ENCODE peak calls at places on chromosomes 1 and 21, in nine cellular contexts. E is left ventricle myocardium inferior, Y is omental fat pad, L is fibroblast of lung, V is bronchial epithelial cell, U is fibroblast of pulmonary artery, K is lower lobe of right lung, F is heart right ventricle, I is H9. N is an unnamed sample.

GRCh38 chr1:151510957-151511635 is at the start of gene CGN:
- DNase-seq in E (peak), V (peak), I (peak), Y (peak), L (peak), K (peak), U (peak), F (peak), N (peak)

GRCh38 chr1:153649867-153650235 is 8.7 kb upstream of the SNAPIN start:
- DNase-seq in F (peak), K (no peak), U (no peak), I (no peak), V (no peak), E (peak), L (no peak), Y (no peak), N (no peak)

GRCh38 chr1:182095946-182096345 is 34.4 kb upstream of the ZNF648 start:
- DNase-seq in I (no peak), F (no peak), Y (no peak), U (no peak), V (peak), L (no peak), K (no peak), E (no peak), N (no peak)

GRCh38 chr1:244067893-244068292 is 16.8 kb downstream of the ZBTB18 start:
- DNase-seq in F (no peak), U (no peak), K (no peak), V (no peak), I (no peak), Y (no peak), E (no peak), L (peak), N (no peak)

GRCh38 chr21:41250519-41250918 is 66.1 kb upstream of the FAM3B start:
- DNase-seq in K (no peak), Y (no peak), L (peak), F (no peak), V (peak), U (peak), I (no peak), E (no peak), N (no peak)

GRCh38 chr1:216847385-216848036 is 124.3 kb upstream of the ESRRG start:
- DNase-seq in U (peak), V (peak), E (no peak), L (peak), I (no peak), K (no peak), Y (no peak), F (no peak), N (no peak)

GRCh38 chr1:233081686-233082085 is 131.3 kb downstream of the NTPCR start:
- DNase-seq in F (no peak), V (peak), Y (no peak), U (peak), L (peak), K (no peak), E (no peak), I (no peak), N (no peak)

GRCh38 chr1:226457307-226457712 is 49.4 kb upstream of the PARP1 start:
- DNase-seq in E (no peak), U (peak), F (no peak), Y (no peak), V (no peak), L (no peak), K (no peak), I (peak), N (no peak)

GRCh38 chr1:91533625-91534024 is 33.0 kb downstream of the CDC7 start:
- DNase-seq in V (no peak), U (no peak), Y (no peak), F (no peak), E (no peak), K (no peak), L (no peak), I (no peak), N (no peak)

GRCh38 chr1:203177471-203178039 is 1.9 kb upstream of the MYBPH start:
- DNase-seq in U (no peak), L (peak), E (no peak), K (no peak), I (no peak), F (no peak), V (peak), Y (no peak), N (no peak)

GRCh38 chr1:99680258-99680657 is 34.3 kb downstream of the PALMD start:
- DNase-seq in L (peak), F (no peak), U (peak), E (no peak), I (no peak), K (no peak), V (peak), Y (no peak), N (no peak)

GRCh38 chr1:84851839-84852238 is 41.2 kb downstream of the LPAR3 start:
- DNase-seq in U (peak), K (no peak), Y (no peak), V (peak), E (no peak), I (no peak), L (peak), F (no peak), N (no peak)

GRCh38 chr21:39082656-39083376 is 100.4 kb downstream of the PSMG1 start:
- DNase-seq in Y (no peak), E (no peak), F (no peak), K (no peak), I (peak), V (peak), L (no peak), U (no peak), N (no peak)

GRCh38 chr1:27402349-27402754 is 9.9 kb downstream of the GPR3 start:
- DNase-seq in U (peak), Y (no peak), F (peak), E (peak), I (peak), L (peak), V (peak), K (peak), N (peak)

GRCh38 chr1:170580636-170581035 is 48.7 kb downstream of the GORAB start:
- DNase-seq in I (no peak), Y (no peak), F (no peak), K (no peak), L (no peak), V (no peak), E (no peak), U (no peak), N (no peak)

GRCh38 chr1:95012389-95012788 is 60.4 kb downstream of the ALG14 start:
- DNase-seq in V (no peak), L (peak), I (no peak), U (peak), E (no peak), Y (no peak), K (no peak), F (no peak), N (no peak)

GRCh38 chr1:24027838-24028468 is 47.8 kb upstream of the SRSF10 start:
- DNase-seq in Y (no peak), L (peak), U (peak), K (no peak), V (peak), E (no peak), I (no peak), F (no peak), N (peak)

GRCh38 chr1:1082239-1083180 is 8.4 kb upstream of the RNF223 start:
- DNase-seq in U (no peak), Y (peak), I (no peak), E (peak), F (peak), V (no peak), K (peak), L (no peak), N (no peak)

GRCh38 chr1:67947114-67947513 is 103.3 kb downstream of the DIRAS3 start:
- DNase-seq in V (no peak), F (peak), K (no peak), Y (no peak), E (peak), U (no peak), I (no peak), L (no peak), N (no peak)

GRCh38 chr1:1157914-1158710 is 15.6 kb upstream of the TTLL10 start:
- DNase-seq in Y (no peak), L (peak), E (peak), I (peak), K (peak), F (peak), V (no peak), U (peak), N (peak)

GRCh38 chr21:31156169-31156568 is 117.9 kb upstream of the KRTAP19-8 start:
- DNase-seq in V (no peak), F (no peak), U (no peak), Y (no peak), E (no peak), L (no peak), K (no peak), I (no peak), N (no peak)

GRCh38 chr1:47333578-47333921 is at the start of gene CMPK1:
- DNase-seq in F (peak), K (peak), E (peak), U (peak), L (peak), V (peak), I (peak), Y (peak), N (peak)
- TF ChIP-seq CTCF in F (no peak), K (no peak), E (peak), U (peak), L (peak), V (peak), I (no peak), Y (no peak), N (no peak)

GRCh38 chr1:158496379-158496778 is 24.4 kb downstream of the OR10R2 start:
- DNase-seq in L (no peak), U (peak), F (no peak), Y (no peak), V (peak), E (no peak), I (no peak), K (no peak), N (peak)
- TF ChIP-seq CTCF in L (no peak), U (peak), F (no peak), Y (no peak), V (no peak), E (peak), I (peak), K (peak), N (peak)

DNA sequence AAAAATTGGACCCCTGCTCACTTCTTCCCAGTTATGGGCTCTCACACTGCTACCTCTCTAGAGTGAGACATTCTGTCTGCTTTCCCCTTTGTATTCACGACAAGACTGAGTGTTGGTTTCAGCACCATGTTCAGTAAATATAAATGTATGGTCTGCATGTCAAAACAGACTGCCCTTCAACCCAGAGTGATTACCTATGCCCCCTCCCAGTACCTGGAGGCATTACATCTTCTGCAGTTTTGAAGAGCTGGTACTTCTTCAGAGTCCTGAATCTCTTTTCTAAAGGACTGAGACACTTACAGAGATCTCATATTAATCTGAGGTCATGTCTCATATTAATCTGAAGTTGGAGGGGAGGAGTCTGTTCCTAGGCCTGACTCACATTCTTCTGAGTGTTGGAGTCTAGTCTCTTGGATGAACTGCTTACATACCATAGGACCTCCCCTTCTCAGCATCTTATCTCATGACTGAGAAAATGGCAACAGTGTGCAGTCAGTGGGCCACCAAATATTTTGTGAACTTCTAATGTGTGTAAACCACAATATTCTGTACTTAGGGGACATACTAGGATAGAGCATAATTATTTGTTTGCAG is 80.3 kb downstream of the RGL1 start:
- DNase-seq in L (peak), Y (no peak), F (no peak), I (no peak), U (no peak), V (peak), E (no peak), K (no peak), N (no peak)
- TF ChIP-seq CTCF in L (no peak), Y (no peak), F (no peak), I (peak), U (no peak), V (no peak), E (no peak), K (no peak), N (no peak)

GRCh38 chr1:63643926-63644325 is 50.7 kb downstream of the PGM1 start:
- DNase-seq in K (no peak), E (peak), U (no peak), I (no peak), L (no peak), F (peak), V (no peak), Y (no peak), N (no peak)

GRCh38 chr1:63641615-63642014 is 48.4 kb downstream of the PGM1 start:
- DNase-seq in Y (no peak), I (no peak), F (no peak), U (no peak), E (no peak), V (no peak), K (no peak), L (no peak), N (no peak)

GRCh38 chr1:63642901-63643300 is 49.7 kb downstream of the PGM1 start:
- DNase-seq in F (no peak), L (no peak), I (no peak), U (no peak), Y (no peak), E (no peak), K (no peak), V (no peak), N (no peak)

GRCh38 chr1:63645301-63645700 is 52.1 kb downstream of the PGM1 start:
- DNase-seq in E (no peak), L (peak), V (no peak), U (no peak), Y (no peak), K (no peak), I (no peak), F (no peak), N (no peak)

DNA sequence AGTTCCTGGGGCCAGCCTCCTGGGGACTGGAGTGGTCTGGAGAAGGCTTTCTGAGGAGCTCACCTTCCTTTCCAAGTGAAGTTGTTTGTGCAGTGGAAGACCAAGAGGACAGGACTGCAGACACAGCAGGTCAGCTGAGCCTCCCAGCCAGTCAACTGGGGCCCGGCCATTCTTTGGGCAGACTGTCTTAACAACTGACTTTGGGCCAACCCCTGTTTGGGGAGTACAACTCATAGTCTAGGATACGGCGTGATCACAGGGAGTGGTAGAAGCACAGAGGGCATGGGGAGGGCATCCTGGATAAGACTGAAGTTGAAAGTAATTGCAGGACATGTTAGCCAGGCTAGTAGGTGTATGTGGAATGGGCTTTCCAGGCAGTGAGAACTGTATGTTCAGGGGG is 50.3 kb downstream of the PGM1 start:
- DNase-seq in I (no peak), V (no peak), U (no peak), K (no peak), E (peak), Y (no peak), F (no peak), L (no peak), N (no peak)
- TF ChIP-seq CTCF in I (no peak), V (no peak), U (no peak), K (no peak), E (no peak), Y (no peak), F (no peak), L (no peak), N (no peak)

GRCh38 chr1:41917835-41918449 is 780 bp downstream of the HIVEP3 start:
- DNase-seq in F (no peak), I (peak), U (peak), L (peak), K (peak), Y (no peak), V (no peak), E (peak), N (peak)

GRCh38 chr1:41919131-41919530 is 409 bp upstream of the HIVEP3 start:
- DNase-seq in U (no peak), V (no peak), K (no peak), I (no peak), F (no peak), Y (no peak), L (no peak), E (no peak), N (no peak)

GRCh38 chr1:41919764-41920397 is 1.2 kb upstream of the HIVEP3 start:
- DNase-seq in K (peak), V (no peak), Y (no peak), U (no peak), F (peak), I (peak), L (peak), E (peak), N (peak)

GRCh38 chr1:41917051-41917530 is 1.6 kb downstream of the HIVEP3 start:
- DNase-seq in Y (no peak), U (no peak), V (no peak), E (no peak), L (no peak), F (no peak), K (no peak), I (no peak), N (no peak)

DNA sequence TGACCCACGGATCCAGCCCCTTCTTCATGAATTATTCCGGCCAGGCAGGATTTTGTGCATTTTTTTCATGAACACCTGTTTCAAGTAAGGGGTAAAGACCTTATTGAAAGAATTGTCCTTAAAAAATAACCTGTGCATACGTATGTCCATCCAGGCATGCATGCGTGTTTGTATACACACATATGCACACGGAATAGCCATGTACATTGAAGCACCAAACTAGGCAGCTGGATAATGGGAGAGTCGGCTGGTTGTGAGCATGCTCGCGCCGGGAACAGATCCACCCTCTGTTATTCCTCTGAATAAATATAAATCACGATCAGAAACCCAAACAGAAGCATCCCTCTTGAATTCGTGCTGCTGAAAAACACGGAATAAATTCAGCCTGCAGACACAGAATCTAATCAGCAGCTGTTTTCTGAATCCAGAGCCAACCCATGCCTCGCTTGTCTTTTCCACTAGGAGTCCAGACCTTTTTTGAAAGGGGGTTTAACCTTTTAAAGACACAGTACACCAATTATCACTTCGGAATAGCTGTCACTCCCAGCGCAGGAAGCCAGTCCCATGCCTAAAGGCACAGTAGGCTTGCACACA is at the start of gene HIVEP3:
- DNase-seq in K (no peak), F (no peak), V (no peak), L (peak), I (no peak), U (peak), E (no peak), Y (no peak), N (no peak)
- TF ChIP-seq CTCF in K (peak), F (no peak), V (peak), L (peak), I (peak), U (peak), E (peak), Y (no peak), N (no peak)

DNA sequence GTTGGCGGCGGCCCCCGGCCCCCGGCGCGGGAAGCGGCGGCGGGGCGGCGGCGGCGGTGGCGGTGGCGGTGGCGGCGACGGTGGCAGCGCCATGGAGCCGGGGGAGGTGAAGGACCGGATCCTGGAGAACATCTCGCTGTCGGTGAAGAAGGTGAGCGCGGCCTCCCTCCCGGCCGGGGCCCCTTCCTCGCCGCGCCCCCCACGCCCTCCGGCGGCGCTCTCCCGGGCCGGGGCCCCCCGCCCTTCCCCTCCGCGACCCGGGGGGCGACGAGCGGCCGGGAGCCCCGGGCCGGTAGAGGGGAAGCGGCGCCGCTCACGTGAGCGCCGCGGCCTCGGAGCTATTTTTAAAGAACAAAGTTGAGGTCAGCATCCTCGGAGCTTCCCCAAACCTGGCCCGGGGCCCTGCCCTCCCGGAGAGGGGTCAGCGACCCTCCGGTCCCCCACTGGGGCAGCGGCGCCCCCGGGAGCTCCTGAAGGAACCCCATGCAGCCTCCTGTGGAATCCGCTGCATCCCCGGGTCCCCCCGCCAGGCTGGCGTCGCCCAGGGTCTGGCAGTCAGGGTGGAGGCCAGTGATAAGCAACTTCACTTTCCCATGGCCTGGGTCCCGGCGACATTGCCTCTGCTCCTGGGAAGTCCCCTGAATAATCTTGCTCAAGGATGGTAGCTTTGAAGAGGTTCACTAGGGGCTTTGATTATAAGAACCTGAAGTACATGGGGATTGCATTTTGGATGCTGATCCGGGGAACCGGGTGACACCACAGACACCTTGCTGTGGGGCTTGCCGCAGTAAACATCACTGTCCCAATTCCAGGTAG is 556 bp downstream of the PLEKHM2 start:
- DNase-seq in K (peak), V (no peak), U (peak), I (peak), Y (no peak), L (peak), E (peak), F (peak), N (peak)
- TF ChIP-seq CTCF in K (peak), V (no peak), U (no peak), I (no peak), Y (no peak), L (peak), E (peak), F (no peak), N (no peak)

DNA sequence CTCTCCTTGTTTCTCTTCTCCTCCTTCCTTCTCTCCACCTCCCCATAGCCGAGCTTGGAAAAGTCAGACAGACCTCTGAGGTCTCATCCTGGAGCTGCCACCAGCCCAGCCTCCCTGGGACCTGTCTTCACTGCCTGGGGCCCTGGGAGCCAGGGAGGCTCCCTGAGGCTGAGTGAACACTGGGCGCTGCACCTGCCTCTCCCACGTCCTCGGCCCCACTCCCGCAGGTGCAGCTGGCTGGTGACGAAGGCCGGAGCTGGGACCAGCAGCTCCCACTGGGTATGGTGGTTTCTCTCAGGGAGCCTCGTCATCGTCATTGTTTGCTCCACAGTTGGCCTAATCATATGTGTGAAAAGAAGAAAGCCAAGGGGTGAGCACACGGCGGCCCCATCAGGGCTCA is 5.3 kb downstream of the TNFRSF14 start:
- DNase-seq in I (no peak), Y (no peak), F (no peak), V (no peak), E (no peak), K (no peak), L (no peak), U (no peak), N (no peak)
- TF ChIP-seq CTCF in I (no peak), Y (no peak), F (no peak), V (no peak), E (no peak), K (no peak), L (no peak), U (no peak), N (no peak)